ENCODE peak calls at places on chromosomes 2 and 18, in four cellular contexts. Y is GM06990, Q is mammary epithelial cell, A is GM23338. X is an unnamed sample.

GRCh38 chr2:25606892-25607291 is 66.5 kb downstream of the DTNB start:
- DNase-seq in Q (peak; percentile 28), A (peak; percentile 25), Y (no peak), X (peak; percentile 67)

GRCh38 chr2:181174880-181175590 is 194.6 kb downstream of the UBE2E3 start:
- DNase-seq in A (no peak), Y (no peak), Q (no peak), X (peak; percentile 26)

GRCh38 chr2:235520787-235521186 is 26.9 kb downstream of the AGAP1 start:
- DNase-seq in Q (no peak), Y (no peak), A (no peak), X (no peak)

GRCh38 chr2:197461073-197461472 is 7.7 kb downstream of the COQ10B start:
- DNase-seq in Q (peak; percentile 34), A (no peak), Y (no peak), X (no peak)

GRCh38 chr2:75079575-75079974 is 119.7 kb downstream of the TACR1 start:
- DNase-seq in A (peak; percentile 20), Q (no peak), Y (no peak), X (no peak)

GRCh38 chr2:33812707-33813106 is 213.6 kb upstream of the FAM98A start:
- DNase-seq in Y (peak; percentile 21), Q (no peak), A (no peak), X (no peak)

GRCh38 chr18:52950153-52950552 is 610.2 kb downstream of the DCC start:
- DNase-seq in Q (no peak), Y (no peak), A (no peak), X (no peak)

GRCh38 chr2:211157856-211158463 is 601.6 kb downstream of the CPS1 start:
- DNase-seq in Y (peak; percentile 3), Q (peak; percentile 58), A (peak; percentile 88), X (peak; percentile 81)

GRCh38 chr2:62505649-62506420 is at the start of gene TMEM17:
- DNase-seq in Y (peak; percentile 78), A (peak; percentile 95), Q (peak; percentile 86), X (peak; percentile 94)

GRCh38 chr2:55103039-55103438 is 52.8 kb upstream of the RTN4 start:
- DNase-seq in A (no peak), Y (no peak), Q (no peak), X (no peak)

GRCh38 chr2:239318790-239319189 is 82.0 kb downstream of the HDAC4 start:
- DNase-seq in Q (no peak), Y (no peak), A (no peak), X (peak; percentile 36)

GRCh38 chr2:57890462-57890861 is 156.1 kb upstream of the VRK2 start:
- DNase-seq in A (no peak), Q (peak; percentile 19), Y (no peak), X (peak; percentile 10)

GRCh38 chr2:69087211-69087911 is 74.4 kb downstream of the ANTXR1 start:
- DNase-seq in Q (no peak), A (no peak), Y (no peak), X (no peak)

GRCh38 chr2:237669628-237670351 is 42.4 kb downstream of the LRRFIP1 start:
- DNase-seq in Y (peak; percentile 50), Q (no peak), A (no peak), X (peak; percentile 99)

GRCh38 chr2:158841839-158842238 is 46.7 kb downstream of the DAPL1 start:
- DNase-seq in A (no peak), Y (no peak), Q (no peak), X (peak; percentile 58)

GRCh38 chr2:240964854-240965295 is 33.5 kb upstream of the SNED1 start:
- DNase-seq in Q (no peak), A (no peak), Y (no peak), X (no peak)

GRCh38 chr2:39736593-39736992 is 42.5 kb downstream of the THUMPD2 start:
- DNase-seq in Q (peak; percentile 45), A (no peak), Y (no peak), X (peak; percentile 71)

GRCh38 chr18:25464211-25464610 is 112.2 kb upstream of the ZNF521 start:
- DNase-seq in A (no peak), Y (no peak), Q (no peak), X (peak; percentile 3)

GRCh38 chr18:9751371-9752031 is 43.4 kb downstream of the RAB31 start:
- DNase-seq in Y (no peak), Q (no peak), A (no peak), X (no peak)

GRCh38 chr18:2070636-2071035 is 500.7 kb downstream of the METTL4 start:
- DNase-seq in A (no peak), Y (no peak), Q (no peak), X (no peak)

GRCh38 chr2:208025037-208025813 is at the start of gene PLEKHM3:
- DNase-seq in Q (peak; percentile 81), Y (peak; percentile 89), A (peak; percentile 92), X (peak; percentile 90)

GRCh38 chr2:189553689-189554088 is 26.9 kb downstream of the SLC40A1 start:
- DNase-seq in A (no peak), Q (peak; percentile 60), Y (no peak), X (peak; percentile 22)

GRCh38 chr2:189552334-189552990 is 28.1 kb downstream of the SLC40A1 start:
- DNase-seq in Q (no peak), Y (no peak), A (no peak), X (peak; percentile 91)

GRCh38 chr2:189552991-189553404 is 27.6 kb downstream of the SLC40A1 start:
- DNase-seq in Q (peak; percentile 57), Y (no peak), A (no peak), X (peak; percentile 46)

GRCh38 chr2:189557373-189557772 is 23.2 kb downstream of the SLC40A1 start:
- DNase-seq in A (no peak), Q (peak; percentile 50), Y (no peak), X (no peak)

GRCh38 chr2:189555243-189555642 is 25.3 kb downstream of the SLC40A1 start:
- DNase-seq in A (no peak), Y (no peak), Q (peak; percentile 19), X (peak; percentile 31)
- TF ChIP-seq CTCF in A (no peak), Y (no peak), Q (no peak), X (no peak)

GRCh38 chr2:215430528-215431187 is 5.2 kb downstream of the FN1 start:
- DNase-seq in Q (no peak), A (no peak), Y (no peak), X (peak; percentile 78)

GRCh38 chr2:215434447-215435260 is 1.2 kb downstream of the FN1 start:
- DNase-seq in Y (no peak), A (peak; percentile 22), Q (no peak), X (peak; percentile 61)

GRCh38 chr2:215431290-215431689 is 4.6 kb downstream of the FN1 start:
- DNase-seq in A (no peak), Q (no peak), Y (no peak), X (peak; percentile 42)

GRCh38 chr2:215432759-215433594 is 2.9 kb downstream of the FN1 start:
- DNase-seq in Q (no peak), Y (no peak), A (no peak), X (peak; percentile 64)

DNA sequence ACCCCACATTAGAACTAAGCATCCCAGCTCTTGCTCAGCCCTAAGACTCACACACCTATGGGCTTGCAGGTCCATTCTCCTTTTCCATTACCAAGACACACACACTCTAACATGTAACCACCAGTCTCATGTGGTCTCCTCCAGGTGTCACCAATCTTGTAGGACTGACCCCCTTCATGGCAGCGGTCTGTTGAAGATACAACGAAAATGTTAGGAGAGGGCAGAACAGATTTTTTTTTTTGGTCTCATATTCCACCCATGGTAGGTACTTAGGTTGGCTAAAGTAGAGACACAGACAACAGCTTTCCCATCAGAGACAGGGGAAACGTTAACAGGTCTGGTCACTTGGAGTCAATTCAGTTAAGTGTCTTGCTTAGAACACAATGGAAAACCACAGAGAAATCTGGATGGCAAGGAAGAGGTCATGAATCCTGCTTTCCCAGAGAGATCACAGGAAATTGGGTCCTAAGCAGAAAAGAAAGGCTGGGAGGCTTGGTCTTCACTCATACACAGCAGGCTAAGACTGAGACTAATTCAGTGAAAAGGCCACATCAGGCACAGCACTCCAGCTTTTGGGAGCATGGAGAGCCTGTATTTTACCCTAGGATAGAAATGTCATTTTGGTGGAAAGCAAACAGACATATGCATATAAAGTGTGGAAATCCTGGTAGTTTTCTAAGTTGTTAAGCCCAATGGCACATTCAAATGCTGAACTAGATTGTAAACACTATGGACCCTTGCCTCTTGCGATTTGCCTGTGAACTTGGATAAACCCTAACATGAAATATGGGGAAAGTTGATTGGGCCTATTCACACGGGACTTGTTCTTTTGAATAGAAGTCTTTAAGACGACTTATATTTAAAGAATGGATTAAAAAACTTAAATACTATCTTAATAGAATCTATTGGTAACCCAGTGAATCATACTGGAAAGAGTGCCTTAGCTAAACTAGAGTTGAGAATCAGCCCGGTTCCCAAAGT is 3.8 kb downstream of the FN1 start:
- DNase-seq in Y (no peak), A (no peak), Q (no peak), X (peak; percentile 70)
- H3K4me3 ChIP-seq in Y (no peak overlapping the region), A (no peak overlapping the region), Q (peak overlapping the region; percentile 50), X (peak overlapping the region; percentile 90)

GRCh38 chr2:8544786-8545631 is 136.8 kb upstream of the ID2 start:
- DNase-seq in Y (peak; percentile 86), Q (no peak), A (peak; percentile 42), X (peak; percentile 77)
- TF ChIP-seq CTCF in Y (peak; percentile 67), Q (no peak), A (peak; percentile 39), X (peak; percentile 29)

DNA sequence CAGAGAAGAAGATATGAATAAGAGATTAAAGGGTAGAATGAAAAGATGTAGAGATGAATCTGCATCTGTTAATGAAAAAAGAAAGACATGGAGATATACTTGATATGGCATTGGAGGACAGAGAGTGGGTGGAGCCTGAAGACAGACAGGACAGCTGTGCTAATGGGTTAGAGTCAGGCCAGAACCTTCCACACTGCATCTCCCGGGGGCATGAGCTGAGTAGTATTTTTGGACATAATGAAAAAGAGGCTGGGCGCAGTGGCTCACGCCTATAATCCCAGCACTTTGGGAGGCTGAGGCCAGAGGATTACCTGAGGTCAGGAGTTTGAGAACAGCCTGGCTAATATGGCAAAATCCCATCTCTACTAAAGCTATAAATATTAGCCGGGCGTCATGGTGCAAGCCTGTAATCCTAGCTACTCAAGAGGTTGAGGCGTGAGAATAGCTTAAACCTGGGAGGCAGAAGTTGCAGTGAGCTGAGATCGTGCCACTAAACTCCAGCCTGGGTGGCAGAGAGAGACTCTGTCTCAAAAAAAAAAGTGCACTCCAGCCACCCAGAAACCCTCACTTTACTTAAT is 11.4 kb downstream of the FLACC1 start:
- DNase-seq in Q (no peak), A (no peak), Y (no peak), X (no peak)
- H3K4me3 ChIP-seq in Q (no peak overlapping the region), A (no peak overlapping the region), Y (no peak overlapping the region), X (no peak overlapping the region)

X was measured in fibroblast of pulmonary artery.